ENCODE peak calls at places on chromosomes 5 and 9, in eight cellular contexts. C is stomach, G is HCT116, O is K562, F is upper lobe of left lung, N is GM12891, K is esophagus muscularis mucosa, B is sigmoid colon. X is an unnamed sample.

GRCh38 chr5:32261198-32261597 is 51.5 kb downstream of the MTMR12 start:
- DNase-seq in C (no peak), K (no peak), G (no peak), B (no peak), N (peak), F (no peak), O (peak), X (peak)

GRCh38 chr5:15249152-15249551 is 250.8 kb upstream of the FBXL7 start:
- DNase-seq in G (no peak), N (no peak), K (no peak), F (no peak), O (no peak), C (no peak), B (no peak), X (no peak)

GRCh38 chr5:9924614-9925013 is 294.5 kb upstream of the TAS2R1 start:
- DNase-seq in G (peak), B (no peak), F (no peak), O (no peak), C (no peak), N (no peak), K (no peak), X (no peak)

GRCh38 chr9:134551176-134551575 is 90.4 kb upstream of the COL5A1 start:
- DNase-seq in G (no peak), K (no peak), N (no peak), C (no peak), O (no peak), F (no peak), B (no peak), X (no peak)

GRCh38 chr9:7336356-7337075 is 463.1 kb downstream of the DMAC1 start:
- DNase-seq in N (no peak), O (no peak), K (no peak), C (no peak), B (no peak), G (no peak), F (no peak), X (no peak)

GRCh38 chr5:80760680-80761079 is 105.9 kb upstream of the DHFR start:
- DNase-seq in G (no peak), F (no peak), B (no peak), K (no peak), C (no peak), N (no peak), O (no peak), X (no peak)

GRCh38 chr5:165119175-165119574 is 1613.8 kb downstream of the MAT2B start:
- DNase-seq in N (no peak), F (no peak), B (no peak), K (no peak), C (no peak), G (no peak), O (no peak), X (no peak)

GRCh38 chr5:72064801-72065570 is 42.3 kb upstream of the MAP1B start:
- DNase-seq in B (no peak), O (no peak), G (no peak), F (no peak), C (no peak), K (no peak), N (no peak), X (no peak)

GRCh38 chr9:127865645-127866464 is 11.4 kb upstream of the ENG start:
- DNase-seq in O (no peak), K (no peak), F (no peak), C (no peak), N (no peak), G (no peak), B (no peak), X (no peak)

GRCh38 chr5:37722236-37723146 is 117.3 kb downstream of the GDNF start:
- DNase-seq in N (no peak), F (no peak), O (no peak), K (no peak), G (peak), C (no peak), B (no peak), X (no peak)

GRCh38 chr5:78317515-78317914 is 23.0 kb upstream of the AP3B1 start:
- DNase-seq in B (no peak), F (no peak), N (no peak), K (no peak), G (no peak), O (no peak), C (no peak), X (no peak)

GRCh38 chr5:13143630-13144029 is 800.9 kb downstream of the DNAH5 start:
- DNase-seq in G (no peak), O (no peak), F (no peak), K (no peak), N (no peak), C (no peak), B (no peak), X (no peak)

GRCh38 chr9:126420643-126421564 is 94.3 kb downstream of the MVB12B start:
- DNase-seq in O (no peak), G (peak), N (no peak), C (no peak), K (no peak), F (no peak), B (no peak), X (no peak)

GRCh38 chr9:123406016-123406415 is 50.0 kb downstream of the CRB2 start:
- DNase-seq in N (no peak), G (no peak), K (no peak), O (no peak), C (no peak), F (no peak), B (no peak), X (no peak)

GRCh38 chr5:41371741-41372140 is 138.7 kb downstream of the PLCXD3 start:
- DNase-seq in K (no peak), G (no peak), N (no peak), O (no peak), F (no peak), B (no peak), C (no peak), X (no peak)

GRCh38 chr9:119004618-119004990 is 364.6 kb downstream of the BRINP1 start:
- DNase-seq in O (no peak), K (peak), B (peak), C (peak), G (no peak), F (no peak), N (no peak), X (no peak)

GRCh38 chr5:56055287-56055686 is 60.5 kb upstream of the IL6ST start:
- DNase-seq in K (no peak), G (no peak), C (no peak), B (no peak), N (no peak), O (no peak), F (no peak), X (no peak)

GRCh38 chr5:10457682-10458574 is 16.2 kb downstream of the ROPN1L start:
- DNase-seq in O (no peak), C (peak), N (no peak), F (no peak), B (no peak), K (no peak), G (no peak), X (no peak)

GRCh38 chr5:141512390-141513020 is 23.6 kb downstream of the PCDHGC5 start:
- DNase-seq in O (peak), N (no peak), K (no peak), C (peak), G (peak), F (peak), B (peak), X (peak)

GRCh38 chr5:82991678-82992323 is 85.4 kb downstream of the TMEM167A start:
- DNase-seq in G (no peak), C (no peak), O (no peak), F (no peak), N (no peak), B (no peak), K (no peak), X (no peak)

GRCh38 chr9:131965841-131966240 is 113.8 kb downstream of the MED27 start:
- DNase-seq in N (no peak), F (no peak), K (no peak), C (no peak), O (no peak), B (no peak), G (no peak), X (no peak)

GRCh38 chr5:65970481-65971367 is 44.3 kb downstream of the ERBIN start:
- DNase-seq in B (no peak), O (no peak), C (no peak), K (no peak), N (no peak), G (no peak), F (no peak), X (no peak)

GRCh38 chr9:109255394-109255793 is 65.5 kb downstream of the EPB41L4B start:
- DNase-seq in G (no peak), B (no peak), N (no peak), C (no peak), O (no peak), K (no peak), F (no peak), X (no peak)
- TF ChIP-seq POLR2A in G (no peak), B (no peak), N (no peak), C (no peak), O (no peak), K (no peak), F (no peak), X (no peak)

DNA sequence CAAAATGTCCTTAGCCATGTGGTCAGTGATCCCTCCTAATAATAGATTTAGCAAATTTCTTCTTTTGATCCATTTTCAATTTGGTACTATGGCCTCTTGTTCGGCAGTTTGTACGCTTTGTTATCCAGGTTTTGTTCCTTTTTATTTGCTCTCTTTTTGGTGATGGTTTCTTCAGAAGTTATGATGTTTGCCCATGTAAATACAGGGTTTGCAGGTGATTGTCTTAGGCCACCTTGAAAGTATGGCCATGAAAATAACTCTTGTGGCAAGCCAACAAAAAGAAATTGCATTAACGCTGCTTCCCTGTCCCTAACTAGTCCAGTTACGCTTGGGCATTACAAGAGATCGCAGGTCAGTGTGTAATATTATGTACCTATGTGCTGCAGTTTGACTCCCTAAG is 8.6 kb downstream of the GPR151 start:
- DNase-seq in O (no peak), C (no peak), F (no peak), B (no peak), N (no peak), K (no peak), G (no peak), X (no peak)
- TF ChIP-seq POLR2AphosphoS5 in O (no peak), C (no peak), F (no peak), B (no peak), N (no peak), K (no peak), G (no peak), X (no peak)

DNA sequence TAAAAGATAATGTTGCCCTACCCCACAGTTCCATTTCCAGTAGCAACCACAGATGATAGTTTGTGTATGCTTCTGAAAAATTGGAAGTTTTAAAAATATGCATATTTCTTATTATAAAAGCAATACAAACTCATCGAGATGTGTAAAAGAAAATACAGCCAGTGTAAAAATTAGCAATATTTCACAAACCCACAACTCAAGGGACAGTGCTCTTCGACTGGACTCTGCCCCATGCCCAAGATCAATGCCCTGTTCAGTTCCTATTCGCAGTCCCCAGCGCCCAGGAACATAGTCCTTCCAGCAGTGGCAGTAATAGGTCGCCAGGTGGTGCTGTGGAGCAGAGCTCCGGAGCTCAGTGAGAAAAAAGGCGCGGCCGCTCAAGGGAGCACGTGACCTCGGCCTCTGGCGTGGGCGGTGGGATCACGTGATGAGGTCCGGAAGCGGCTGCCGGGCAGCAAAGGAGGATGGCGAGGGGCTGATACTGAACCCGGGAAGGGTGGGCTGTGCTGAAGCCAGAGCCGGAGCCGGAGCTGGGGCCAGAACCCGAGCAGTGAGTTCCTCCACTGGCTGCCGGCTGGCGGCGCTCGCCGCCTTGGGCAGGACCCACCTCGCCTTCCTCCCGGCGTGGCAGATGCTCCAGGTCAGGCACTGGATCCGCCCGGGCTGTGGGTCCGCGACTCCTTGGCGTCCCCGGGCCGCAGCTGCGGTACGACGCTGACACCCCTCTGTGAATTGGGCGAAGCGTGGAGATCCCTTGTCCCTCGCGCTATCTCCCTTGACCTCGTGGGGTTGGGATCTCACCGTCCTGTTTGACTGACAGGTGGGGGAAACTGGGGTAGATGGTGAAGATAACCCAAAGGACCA is at the start of gene SLC36A1:
- DNase-seq in O (peak), C (peak), B (peak), K (peak), N (peak), G (peak), F (peak), X (peak)
- TF ChIP-seq POLR2A in O (peak), C (no peak), B (no peak), K (peak), N (peak), G (peak), F (peak), X (peak)

GRCh38 chr5:22986281-22986680 is 133.1 kb upstream of the CDH12 start:
- DNase-seq in N (no peak), B (no peak), C (no peak), F (no peak), K (no peak), O (no peak), G (no peak), X (no peak)
- TF ChIP-seq POLR2AphosphoS5 in N (no peak), B (no peak), C (no peak), F (no peak), K (no peak), O (no peak), G (no peak), X (no peak)

X was measured in GM12892.